ENCODE peak calls at places on chromosome 18, in four cellular contexts. One of them, this sample, is unnamed.

GRCh38 chr18:10033038-10033437 is 119.2 kb downstream of the VAPA start:
- DNase-seq in kidney: no peak
- DNase-seq in vagina: no peak
- DNase-seq in fibroblast of lung: no peak
- DNase-seq in this sample: no peak

GRCh38 chr18:69889009-69889408 is 58.7 kb downstream of the CD226 start:
- DNase-seq in kidney: no peak
- DNase-seq in vagina: no peak
- DNase-seq in fibroblast of lung: peak
- DNase-seq in this sample: no peak

GRCh38 chr18:63936932-63937393 is 12.1 kb upstream of the HMSD start:
- DNase-seq in kidney: no peak
- DNase-seq in vagina: no peak
- DNase-seq in fibroblast of lung: no peak
- DNase-seq in this sample: no peak

GRCh38 chr18:8339958-8340357 is 269.3 kb upstream of the RAB12 start:
- DNase-seq in kidney: no peak
- DNase-seq in vagina: no peak
- DNase-seq in fibroblast of lung: no peak
- DNase-seq in this sample: no peak

GRCh38 chr18:3511980-3512379 is 62.0 kb downstream of the TGIF1 start:
- DNase-seq in kidney: no peak
- DNase-seq in vagina: no peak
- DNase-seq in fibroblast of lung: peak
- DNase-seq in this sample: no peak

GRCh38 chr18:44880170-44880569 is 199.5 kb downstream of the SETBP1 start:
- DNase-seq in kidney: no peak
- DNase-seq in vagina: no peak
- DNase-seq in fibroblast of lung: no peak
- DNase-seq in this sample: no peak

GRCh38 chr18:21740474-21740723 is 193 bp upstream of the MIB1 start:
- DNase-seq in kidney: no peak
- DNase-seq in vagina: no peak
- DNase-seq in fibroblast of lung: peak
- DNase-seq in this sample: peak

GRCh38 chr18:50982802-50983179 is 15.0 kb downstream of the ELAC1 start:
- DNase-seq in kidney: no peak
- DNase-seq in vagina: no peak
- DNase-seq in fibroblast of lung: peak
- DNase-seq in this sample: no peak

GRCh38 chr18:74493689-74494088 is 2.5 kb upstream of the CNDP2 start:
- DNase-seq in kidney: no peak
- DNase-seq in vagina: peak
- DNase-seq in fibroblast of lung: peak
- DNase-seq in this sample: no peak

GRCh38 chr18:21851327-21851961 is 110.9 kb downstream of the MIB1 start:
- DNase-seq in kidney: no peak
- DNase-seq in vagina: no peak
- DNase-seq in fibroblast of lung: no peak
- DNase-seq in this sample: no peak

GRCh38 chr18:22466608-22467390 is 49.1 kb upstream of the CTAGE1 start:
- DNase-seq in kidney: no peak
- DNase-seq in vagina: no peak
- DNase-seq in fibroblast of lung: peak
- DNase-seq in this sample: no peak

GRCh38 chr18:72834731-72835130 is 33.1 kb downstream of the NETO1 start:
- DNase-seq in kidney: no peak
- DNase-seq in vagina: no peak
- DNase-seq in fibroblast of lung: no peak
- DNase-seq in this sample: no peak

GRCh38 chr18:25058520-25058919 is 293.4 kb downstream of the ZNF521 start:
- DNase-seq in kidney: no peak
- DNase-seq in vagina: no peak
- DNase-seq in fibroblast of lung: no peak
- DNase-seq in this sample: no peak

GRCh38 chr18:28791101-28791500 is 614.2 kb upstream of the CDH2 start:
- DNase-seq in kidney: no peak
- DNase-seq in vagina: no peak
- DNase-seq in fibroblast of lung: peak
- DNase-seq in this sample: no peak

GRCh38 chr18:28075501-28075900 is 101.4 kb downstream of the CDH2 start:
- DNase-seq in kidney: no peak
- DNase-seq in vagina: no peak
- DNase-seq in fibroblast of lung: peak
- DNase-seq in this sample: no peak

GRCh38 chr18:46607926-46608325 is 49.1 kb downstream of the LOXHD1 start:
- DNase-seq in kidney: no peak
- DNase-seq in vagina: no peak
- DNase-seq in fibroblast of lung: no peak
- DNase-seq in this sample: no peak

GRCh38 chr18:77254711-77255110 is 5.1 kb downstream of the GALR1 start:
- DNase-seq in kidney: no peak
- DNase-seq in vagina: peak
- DNase-seq in fibroblast of lung: no peak
- DNase-seq in this sample: no peak

GRCh38 chr18:35245719-35246317 is 5.0 kb downstream of the ZNF397 start:
- DNase-seq in kidney: no peak
- DNase-seq in vagina: no peak
- DNase-seq in fibroblast of lung: no peak
- DNase-seq in this sample: no peak

GRCh38 chr18:75428490-75428889 is 987 bp upstream of the SMIM21 start:
- DNase-seq in kidney: no peak
- DNase-seq in vagina: no peak
- DNase-seq in fibroblast of lung: no peak
- DNase-seq in this sample: no peak

GRCh38 chr18:71630686-71631085 is 913.5 kb downstream of the CBLN2 start:
- DNase-seq in kidney: no peak
- DNase-seq in vagina: no peak
- DNase-seq in fibroblast of lung: peak
- DNase-seq in this sample: no peak

GRCh38 chr18:48441405-48441881 is 32.3 kb upstream of the ZBTB7C start:
- DNase-seq in kidney: peak
- DNase-seq in vagina: no peak
- DNase-seq in fibroblast of lung: peak
- DNase-seq in this sample: no peak

GRCh38 chr18:7158201-7158600 is 40.6 kb upstream of the LAMA1 start:
- DNase-seq in kidney: no peak
- DNase-seq in vagina: no peak
- DNase-seq in fibroblast of lung: peak
- DNase-seq in this sample: no peak

GRCh38 chr18:46562674-46563192 is 94.3 kb downstream of the LOXHD1 start:
- DNase-seq in kidney: no peak
- DNase-seq in vagina: peak
- DNase-seq in fibroblast of lung: no peak
- DNase-seq in this sample: no peak

GRCh38 chr18:52343731-52344340 is 3.8 kb downstream of the DCC start:
- DNase-seq in kidney: no peak
- DNase-seq in vagina: no peak
- DNase-seq in fibroblast of lung: no peak
- DNase-seq in this sample: no peak

This sample was measured in SIG-M5.